ENCODE peak calls at places on chromosomes 11 and 22, in six cellular contexts. N is A549, C is IMR-90, L is K562, A is HepG2, F is GM12878. G is an unnamed sample.
A peak's percentile ranks its signal among the peaks of the same experiment; 100 is the strongest.

GRCh38 chr11:44978961-44979331 is 28.3 kb upstream of the TP53I11 start:
- DNase-seq in N (peak; percentile 91), C (no peak), L (no peak), A (peak; percentile 35), F (no peak), G (no peak)

GRCh38 chr11:102111787-102112653 is 1.8 kb downstream of the YAP1 start:
- DNase-seq in N (peak; percentile 89), C (peak; percentile 94), L (no peak), A (peak; percentile 97), F (no peak), G (no peak)

GRCh38 chr22:39999144-39999757 is 4.5 kb downstream of the FAM83F start:
- DNase-seq in N (peak; percentile 61), C (peak; percentile 84), L (peak; percentile 65), A (peak; percentile 27), F (no peak), G (no peak)

GRCh38 chr11:118497831-118498230 is 29.4 kb upstream of the TTC36 start:
- DNase-seq in N (no peak), C (peak; percentile 68), L (no peak), A (no peak), F (no peak), G (no peak)

GRCh38 chr22:45240810-45241631 is at the start of gene KIAA0930:
- DNase-seq in N (peak; percentile 75), C (peak; percentile 68), L (peak; percentile 98), A (peak; percentile 53), F (no peak), G (peak; percentile 94)

GRCh38 chr11:102410382-102410784 is 42.2 kb downstream of the TMEM123 start:
- DNase-seq in N (no peak), C (peak; percentile 62), L (no peak), A (no peak), F (no peak), G (no peak)

GRCh38 chr11:19921976-19922688 is 209.5 kb downstream of the NAV2 start:
- DNase-seq in N (no peak), C (no peak), L (no peak), A (no peak), F (no peak), G (no peak)

GRCh38 chr11:58594826-58595225 is 16.0 kb downstream of the ZFP91 start:
- DNase-seq in N (no peak), C (no peak), L (no peak), A (no peak), F (no peak), G (no peak)

DNA sequence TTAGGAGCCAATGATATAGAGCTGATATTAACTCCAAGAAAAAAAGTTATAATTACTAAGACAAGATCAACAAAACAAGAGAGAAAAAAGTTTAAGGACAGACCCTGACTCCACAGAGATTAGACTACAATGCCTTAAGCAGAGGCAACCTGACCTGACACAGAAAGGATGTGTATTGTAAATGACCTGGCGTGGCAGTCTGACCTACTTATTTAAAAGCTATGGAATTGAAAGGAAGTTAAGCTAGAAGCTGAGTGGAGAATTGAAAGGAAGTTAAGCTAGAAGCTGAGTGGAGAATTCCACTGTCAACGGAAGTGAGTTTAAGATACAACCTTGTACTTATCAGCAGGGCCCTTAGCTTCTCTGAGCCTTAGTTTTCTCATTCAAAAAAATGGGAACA is 885.4 kb downstream of the OPCML start:
- DNase-seq in N (no peak), C (no peak), L (no peak), A (no peak), F (no peak), G (no peak)
- TF ChIP-seq BHLHE40 in N (no peak), C (no peak), L (no peak), A (no peak), F (no peak), G (no peak)

GRCh38 chr11:34192481-34193401 is 87.3 kb downstream of the NAT10 start:
- DNase-seq in N (peak; percentile 52), C (peak; percentile 93), L (no peak), A (no peak), F (no peak), G (no peak)
- TF ChIP-seq BHLHE40 in N (no peak), C (peak; percentile 65), L (no peak), A (no peak), F (no peak), G (no peak)

GRCh38 chr22:32558681-32559355 is 84.2 kb downstream of the FBXO7 start:
- DNase-seq in N (peak; percentile 86), C (peak; percentile 79), L (no peak), A (no peak), F (no peak), G (no peak)
- TF ChIP-seq BHLHE40 in N (no peak), C (no peak), L (no peak), A (no peak), F (no peak), G (no peak)

GRCh38 chr11:128391809-128392208 is 195.5 kb downstream of the ETS1 start:
- DNase-seq in N (no peak), C (no peak), L (no peak), A (no peak), F (no peak), G (no peak)
- TF ChIP-seq BHLHE40 in N (no peak), C (no peak), L (no peak), A (no peak), F (no peak), G (no peak)

GRCh38 chr22:32331236-32331917 is 26.3 kb upstream of the RFPL3 start:
- DNase-seq in N (no peak), C (no peak), L (no peak), A (no peak), F (no peak), G (no peak)
- TF ChIP-seq BHLHE40 in N (no peak), C (no peak), L (no peak), A (no peak), F (no peak), G (no peak)

DNA sequence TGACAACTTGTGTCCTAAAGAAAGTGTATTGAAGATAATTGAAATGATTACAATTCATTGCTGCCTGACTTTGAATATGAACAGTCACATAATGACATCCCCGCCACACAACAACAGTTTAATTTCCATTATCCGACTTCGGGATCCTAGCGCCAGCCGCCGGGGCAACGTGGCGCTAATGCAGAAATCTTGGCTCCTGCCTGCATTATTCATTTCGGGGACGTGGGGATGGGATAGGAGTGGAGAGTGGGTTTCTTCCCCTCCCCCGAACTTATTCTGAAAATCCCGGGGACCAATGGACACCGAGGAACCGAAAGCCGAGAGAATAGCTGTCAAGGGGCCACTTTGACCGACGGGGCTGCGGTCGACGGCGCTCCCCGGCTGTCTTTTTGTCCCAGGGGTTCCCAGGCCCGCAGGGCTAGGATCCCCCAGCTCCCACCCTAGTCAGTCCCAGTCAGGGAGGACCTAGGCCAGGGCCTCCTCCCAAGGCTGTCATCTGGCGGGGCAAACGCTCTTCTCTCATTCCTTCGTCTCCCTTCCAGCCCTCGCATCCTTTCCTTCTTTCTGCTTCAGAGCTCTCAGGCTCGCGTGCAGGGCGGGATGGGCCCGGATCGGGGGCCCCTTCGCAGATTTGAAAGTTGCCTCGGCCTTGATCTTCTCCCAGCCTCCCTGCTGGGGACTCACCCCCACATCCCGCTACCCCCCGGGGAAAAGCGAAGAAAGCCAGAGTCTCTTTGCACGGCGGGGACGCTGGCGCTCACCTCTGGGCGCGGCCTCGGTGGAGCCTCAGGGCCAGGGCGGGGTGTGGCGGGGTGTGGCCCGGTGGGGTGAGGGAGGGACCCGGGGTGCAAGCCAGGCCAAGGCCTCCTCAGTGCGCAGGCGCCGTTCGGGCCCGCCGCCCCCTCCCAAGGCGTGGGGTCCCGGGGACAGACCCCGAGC is 14.6 kb upstream of the PAX6 start:
- DNase-seq in N (no peak), C (no peak), L (peak; percentile 25), A (no peak), F (no peak), G (no peak)
- TF ChIP-seq BHLHE40 in N (no peak), C (no peak), L (no peak), A (no peak), F (no peak), G (no peak)

GRCh38 chr11:128725630-128726461 is 32.0 kb downstream of the FLI1 start:
- DNase-seq in N (no peak), C (peak; percentile 59), L (no peak), A (no peak), F (peak; percentile 89), G (no peak)
- TF ChIP-seq BHLHE40 in N (no peak), C (no peak), L (no peak), A (no peak), F (peak; percentile 50), G (no peak)

G was measured in HEK293T.